ENCODE peak calls at places on chromosome 18, in eight cellular contexts. Z is upper lobe of right lung, T is A549, H is fibroblast of mammary gland, V is left ventricle myocardium inferior, K is psoas muscle, R is ovary, I is aorta. Q is an unnamed sample.

GRCh38 chr18:71212222-71212621 is 923.4 kb downstream of the SOCS6 start:
- DNase-seq in R (no peak), H (no peak), K (no peak), I (no peak), Z (no peak), T (no peak), V (no peak), Q (no peak)

GRCh38 chr18:33871363-33872025 is 293.5 kb downstream of the ASXL3 start:
- DNase-seq in H (no peak), V (no peak), T (no peak), I (no peak), K (no peak), R (no peak), Z (no peak), Q (no peak)

GRCh38 chr18:57780318-57781127 is 22.6 kb downstream of the ATP8B1 start:
- DNase-seq in T (no peak), R (no peak), I (no peak), Z (no peak), H (peak; percentile 87), K (no peak), V (no peak), Q (peak; percentile 75)

GRCh38 chr18:23689031-23689615 is at the start of gene LAMA3:
- DNase-seq in T (peak; percentile 46), K (peak; percentile 56), I (peak; percentile 87), R (peak; percentile 68), Z (peak; percentile 92), H (peak; percentile 30), V (peak; percentile 69), Q (peak; percentile 27)

GRCh38 chr18:13527730-13528129 is 198.6 kb downstream of the FAM210A start:
- DNase-seq in K (no peak), T (no peak), H (no peak), I (no peak), R (no peak), Z (no peak), V (no peak), Q (no peak)

GRCh38 chr18:65336411-65336810 is 414.4 kb upstream of the CDH7 start:
- DNase-seq in K (no peak), V (no peak), I (no peak), Z (no peak), T (no peak), R (no peak), H (no peak), Q (no peak)

GRCh38 chr18:70335892-70336726 is 47.3 kb downstream of the SOCS6 start:
- DNase-seq in K (no peak), R (no peak), Z (no peak), V (no peak), H (peak; percentile 28), I (no peak), T (no peak), Q (no peak)

GRCh38 chr18:24536326-24536725 is 75.9 kb downstream of the HRH4 start:
- DNase-seq in I (no peak), K (no peak), T (no peak), H (peak; percentile 18), Z (no peak), V (no peak), R (no peak), Q (no peak)

GRCh38 chr18:38790786-38791185 is 1225.2 kb upstream of the CELF4 start:
- DNase-seq in V (no peak), K (no peak), Z (no peak), H (no peak), I (no peak), R (no peak), T (no peak), Q (no peak)

GRCh38 chr18:29164993-29165599 is 988.2 kb upstream of the CDH2 start:
- DNase-seq in V (no peak), I (no peak), H (peak; percentile 86), R (no peak), Z (no peak), T (peak; percentile 19), K (no peak), Q (peak; percentile 92)

GRCh38 chr18:2178036-2178435 is 393.3 kb downstream of the METTL4 start:
- DNase-seq in I (no peak), T (no peak), K (no peak), V (no peak), H (no peak), R (no peak), Z (no peak), Q (no peak)

GRCh38 chr18:45058076-45058475 is 377.4 kb downstream of the SETBP1 start:
- DNase-seq in V (no peak), H (no peak), Z (no peak), I (no peak), T (no peak), K (no peak), R (no peak), Q (peak; percentile 21)

GRCh38 chr18:59719533-59720325 is 22.5 kb upstream of the CCBE1 start:
- DNase-seq in H (peak; percentile 94), T (no peak), I (no peak), R (no peak), Z (no peak), K (no peak), V (no peak), Q (peak; percentile 97)

GRCh38 chr18:41391616-41392610 is 563.1 kb upstream of the PIK3C3 start:
- DNase-seq in Z (peak; percentile 69), I (peak; percentile 75), K (peak; percentile 45), H (peak; percentile 49), T (peak; percentile 1), R (no peak), V (no peak), Q (peak; percentile 51)

GRCh38 chr18:68660355-68661183 is 54.3 kb downstream of the TMX3 start:
- DNase-seq in K (no peak), H (peak; percentile 68), T (peak; percentile 3), R (no peak), V (no peak), I (no peak), Z (no peak), Q (peak; percentile 69)

GRCh38 chr18:59051470-59052165 is 88.1 kb upstream of the SEC11C start:
- DNase-seq in T (no peak), K (peak; percentile 90), V (no peak), Z (no peak), I (peak; percentile 90), H (peak; percentile 24), R (no peak), Q (no peak)

GRCh38 chr18:9868857-9869712 is 16.7 kb upstream of the TXNDC2 start:
- DNase-seq in Z (no peak), V (no peak), H (no peak), R (no peak), T (no peak), K (no peak), I (no peak), Q (no peak)

GRCh38 chr18:9872823-9873222 is 12.9 kb upstream of the TXNDC2 start:
- DNase-seq in Z (no peak), K (no peak), H (no peak), R (no peak), I (no peak), T (no peak), V (no peak), Q (no peak)

GRCh38 chr18:9869713-9870430 is 15.9 kb upstream of the TXNDC2 start:
- DNase-seq in K (no peak), I (no peak), V (no peak), Z (no peak), T (peak; percentile 43), H (peak; percentile 94), R (peak; percentile 71), Q (peak; percentile 75)

GRCh38 chr18:9870431-9871023 is 15.2 kb upstream of the TXNDC2 start:
- DNase-seq in H (no peak), V (no peak), K (no peak), Z (no peak), T (no peak), R (no peak), I (no peak), Q (no peak)

DNA sequence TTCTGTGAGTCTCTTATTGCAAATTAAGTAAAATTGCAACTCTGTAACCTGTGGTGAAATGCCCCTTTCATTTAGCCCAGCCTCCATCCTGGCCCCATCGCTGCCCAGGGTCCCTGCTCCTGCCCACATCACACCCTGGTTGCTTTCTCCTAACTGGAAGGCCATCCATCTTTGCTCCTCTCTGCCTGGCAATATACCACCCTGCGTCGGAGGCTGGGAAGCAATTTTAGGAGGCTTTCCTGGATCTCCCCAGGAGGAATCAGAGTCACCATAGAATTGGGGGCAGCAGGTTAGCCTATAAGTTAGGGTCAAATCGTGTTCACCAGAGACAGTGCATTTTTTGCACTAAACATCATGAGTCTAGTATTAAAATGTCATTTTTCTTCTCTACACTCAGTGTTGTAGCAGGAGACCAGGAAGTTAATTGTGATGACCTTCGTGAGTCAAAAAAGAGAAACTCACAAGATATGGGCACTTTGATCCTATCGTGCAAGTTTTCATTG is 14.5 kb upstream of the TXNDC2 start:
- DNase-seq in T (no peak), I (no peak), R (no peak), V (no peak), Z (no peak), K (no peak), H (no peak), Q (no peak)
- H3K4me3 ChIP-seq in T (no peak overlapping the region), I (no peak overlapping the region), R (no peak overlapping the region), V (no peak overlapping the region), Z (no peak overlapping the region), K (no peak overlapping the region), H (no peak overlapping the region), Q (no peak overlapping the region)

GRCh38 chr18:48932822-48933510 is 17.8 kb downstream of the SMAD7 start:
- DNase-seq in T (no peak), H (no peak), Z (peak; percentile 67), R (no peak), K (no peak), V (no peak), I (peak; percentile 76), Q (no peak)
- H3K4me3 ChIP-seq in T (peak overlapping the region; percentile 27), H (no peak overlapping the region), Z (peak overlapping the region; percentile 29), R (no peak overlapping the region), K (peak overlapping the region; percentile 22), V (peak overlapping the region; percentile 52), I (no peak overlapping the region), Q (peak overlapping the region; percentile 4)

GRCh38 chr18:49815927-49816326 is 2.6 kb upstream of the ACAA2 start:
- DNase-seq in V (no peak), T (no peak), R (no peak), K (no peak), Z (no peak), I (no peak), H (no peak), Q (no peak)
- H3K4me3 ChIP-seq in V (no peak overlapping the region), T (no peak overlapping the region), R (no peak overlapping the region), K (no peak overlapping the region), Z (no peak overlapping the region), I (no peak overlapping the region), H (no peak overlapping the region), Q (no peak overlapping the region)

GRCh38 chr18:76476665-76477561 is 18.1 kb downstream of the ZNF516 start:
- DNase-seq in V (no peak), H (peak; percentile 96), K (no peak), T (peak; percentile 51), R (no peak), I (no peak), Z (no peak), Q (peak; percentile 92)
- H3K4me3 ChIP-seq in V (peak overlapping the region; percentile 42), H (peak overlapping the region; percentile 41), K (peak overlapping the region; percentile 60), T (peak overlapping the region; percentile 44), R (peak overlapping the region; percentile 10), I (peak overlapping the region; percentile 20), Z (peak overlapping the region; percentile 34), Q (peak overlapping the region; percentile 54)

DNA sequence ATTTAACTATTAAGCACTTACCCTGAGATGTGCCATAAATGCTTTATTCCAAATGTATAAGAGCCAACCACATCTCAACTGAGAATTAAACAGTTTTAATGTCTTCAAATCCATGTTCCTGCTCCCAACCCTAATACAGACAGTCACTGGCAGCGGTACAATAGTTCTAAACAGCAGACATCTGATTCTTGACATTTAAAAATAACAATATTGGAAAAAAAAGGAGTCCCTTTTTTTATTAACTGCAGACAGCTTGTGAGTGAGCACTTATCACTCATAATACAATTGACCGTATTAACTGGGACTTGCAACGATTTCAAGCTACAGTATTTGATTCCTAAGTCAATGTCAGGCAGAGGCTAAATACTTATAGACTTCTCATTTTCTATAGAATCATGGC is 424.6 kb downstream of the TGIF1 start:
- DNase-seq in I (no peak), Z (no peak), R (no peak), T (no peak), H (no peak), K (no peak), V (no peak), Q (no peak)
- H3K4me3 ChIP-seq in I (no peak overlapping the region), Z (no peak overlapping the region), R (no peak overlapping the region), T (no peak overlapping the region), H (no peak overlapping the region), K (no peak overlapping the region), V (no peak overlapping the region), Q (no peak overlapping the region)